ENCODE peak calls at places on chromosome 10, in eight cellular contexts. M is adrenal gland, E is astrocyte of the spinal cord, A is GM12878, V is stomach, H is IMR-90, F is GM23338, R is Calu3. X is an unnamed sample.

GRCh38 chr10:16832351-16833080 is 15.3 kb upstream of the RSU1 start:
- DNase-seq in M (no peak), E (peak), A (no peak), V (peak), H (peak), F (no peak), R (peak), X (peak)

GRCh38 chr10:124741922-124742417 is 2.2 kb downstream of the FAM53B start:
- DNase-seq in M (no peak), E (no peak), A (no peak), V (no peak), H (no peak), F (no peak), R (no peak), X (no peak)

GRCh38 chr10:62779487-62780248 is 24.9 kb upstream of the ADO start:
- DNase-seq in M (no peak), E (no peak), A (peak), V (peak), H (peak), F (no peak), R (peak), X (no peak)

GRCh38 chr10:87066178-87066577 is 28.5 kb downstream of the GLUD1 start:
- DNase-seq in M (no peak), E (no peak), A (no peak), V (no peak), H (no peak), F (no peak), R (no peak), X (no peak)

GRCh38 chr10:63697956-63698814 is 177.0 kb downstream of the REEP3 start:
- DNase-seq in M (no peak), E (no peak), A (no peak), V (no peak), H (no peak), F (no peak), R (no peak), X (no peak)

GRCh38 chr10:110431659-110432058 is 66.0 kb upstream of the DUSP5 start:
- DNase-seq in M (no peak), E (no peak), A (no peak), V (peak), H (no peak), F (no peak), R (no peak), X (no peak)

GRCh38 chr10:74821501-74821900 is 4.9 kb upstream of the KAT6B start:
- DNase-seq in M (peak), E (no peak), A (no peak), V (peak), H (no peak), F (no peak), R (no peak), X (no peak)

GRCh38 chr10:19966751-19967150 is 150.5 kb downstream of the PLXDC2 start:
- DNase-seq in M (no peak), E (peak), A (no peak), V (no peak), H (peak), F (peak), R (no peak), X (no peak)

GRCh38 chr10:102115775-102116174 is 4.4 kb downstream of the LDB1 start:
- DNase-seq in M (no peak), E (no peak), A (no peak), V (no peak), H (peak), F (no peak), R (no peak), X (no peak)

GRCh38 chr10:101512741-101513140 is 75.3 kb downstream of the POLL start:
- DNase-seq in M (no peak), E (peak), A (no peak), V (no peak), H (peak), F (no peak), R (no peak), X (no peak)

GRCh38 chr10:45404087-45404769 is 30.2 kb downstream of the ALOX5 start:
- DNase-seq in M (no peak), E (no peak), A (no peak), V (no peak), H (no peak), F (no peak), R (no peak), X (no peak)

GRCh38 chr10:127182161-127182560 is 14.2 kb downstream of the INSYN2A start:
- DNase-seq in M (no peak), E (peak), A (no peak), V (no peak), H (no peak), F (no peak), R (no peak), X (no peak)

GRCh38 chr10:93435621-93436385 is 46.3 kb downstream of the MYOF start:
- DNase-seq in M (no peak), E (peak), A (no peak), V (no peak), H (peak), F (peak), R (no peak), X (no peak)

GRCh38 chr10:44362866-44363711 is 21.8 kb downstream of the CXCL12 start:
- DNase-seq in M (no peak), E (no peak), A (no peak), V (no peak), H (no peak), F (peak), R (no peak), X (no peak)

GRCh38 chr10:22437620-22438588 is 92.6 kb downstream of the SPAG6 start:
- DNase-seq in M (no peak), E (peak), A (no peak), V (peak), H (peak), F (peak), R (no peak), X (no peak)

GRCh38 chr10:42990721-42991441 is 86.0 kb upstream of the RET start:
- DNase-seq in M (no peak), E (no peak), A (no peak), V (no peak), H (no peak), F (no peak), R (no peak), X (peak)

GRCh38 chr10:74991435-74991834 is 120.0 kb upstream of the SAMD8 start:
- DNase-seq in M (no peak), E (no peak), A (no peak), V (no peak), H (no peak), F (peak), R (peak), X (no peak)

GRCh38 chr10:108521827-108522503 is 1357.5 kb upstream of the SORCS1 start:
- DNase-seq in M (no peak), E (no peak), A (no peak), V (no peak), H (no peak), F (peak), R (no peak), X (no peak)

GRCh38 chr10:72065439-72066025 is 22.8 kb downstream of the SPOCK2 start:
- DNase-seq in M (peak), E (no peak), A (no peak), V (no peak), H (peak), F (no peak), R (no peak), X (no peak)

GRCh38 chr10:29083096-29083495 is 205.8 kb upstream of the LYZL1 start:
- DNase-seq in M (no peak), E (peak), A (no peak), V (no peak), H (no peak), F (no peak), R (no peak), X (no peak)

GRCh38 chr10:24501312-24501711 is 222.4 kb downstream of the ARHGAP21 start:
- DNase-seq in M (no peak), E (no peak), A (no peak), V (no peak), H (no peak), F (no peak), R (no peak), X (no peak)

GRCh38 chr10:75739454-75740143 is 308.2 kb downstream of the LRMDA start:
- DNase-seq in M (no peak), E (no peak), A (no peak), V (no peak), H (no peak), F (no peak), R (no peak), X (no peak)

GRCh38 chr10:54402576-54402975 is 398.5 kb downstream of the PCDH15 start:
- DNase-seq in M (no peak), E (peak), A (no peak), V (no peak), H (peak), F (peak), R (peak), X (no peak)

GRCh38 chr10:4514445-4515108 is 311.4 kb upstream of the AKR1E2 start:
- DNase-seq in M (peak), E (no peak), A (peak), V (no peak), H (no peak), F (no peak), R (no peak), X (no peak)

GRCh38 chr10:95246582-95247051 is 44.2 kb downstream of the PDLIM1 start:
- DNase-seq in M (peak), E (peak), A (no peak), V (peak), H (peak), F (peak), R (peak), X (peak)

GRCh38 chr10:27512548-27512947 is 8.4 kb downstream of the RAB18 start:
- DNase-seq in M (no peak), E (no peak), A (no peak), V (no peak), H (peak), F (no peak), R (no peak), X (no peak)

DNA sequence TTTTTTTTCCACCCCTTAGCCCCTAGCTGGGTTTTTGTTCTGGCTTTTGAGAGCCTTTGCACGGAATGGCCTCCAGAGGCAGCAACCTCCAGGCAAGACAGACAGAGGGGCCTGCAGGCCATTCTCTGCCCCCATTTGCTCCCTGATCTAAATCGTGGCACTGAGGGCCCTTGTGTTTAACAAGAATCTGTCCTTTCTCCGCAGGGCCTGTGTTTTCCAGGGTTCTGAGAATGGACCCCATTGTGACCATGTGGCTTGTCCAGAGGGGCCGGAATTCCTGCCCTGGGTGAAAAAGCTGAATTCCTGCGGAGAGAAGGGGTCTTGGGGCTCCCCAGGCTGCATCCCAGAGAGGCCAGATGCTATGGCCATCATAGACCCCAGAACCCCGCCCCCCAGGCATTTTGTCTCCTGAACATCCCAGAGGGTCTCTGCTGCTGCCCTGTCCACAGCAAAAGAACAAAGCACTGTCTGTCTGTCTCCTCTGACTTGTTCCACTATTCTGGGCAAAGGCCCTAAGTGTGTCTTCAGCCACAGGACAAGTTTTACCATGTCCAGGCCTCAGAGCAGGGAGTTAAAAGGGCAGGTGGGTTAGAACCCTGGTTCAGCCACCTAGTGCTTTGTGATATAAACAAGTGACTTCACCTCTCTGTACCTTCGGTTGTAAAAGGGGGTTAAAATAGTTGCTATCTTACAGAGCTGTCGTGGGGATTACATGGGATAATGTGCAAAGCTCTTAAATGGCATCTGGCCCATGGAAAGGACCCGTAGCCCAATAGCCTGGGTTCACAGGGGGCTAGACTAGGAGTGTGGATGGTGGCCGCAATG is 155.6 kb downstream of the SH3PXD2A start:
- DNase-seq in M (no peak), E (no peak), A (no peak), V (no peak), H (no peak), F (peak), R (no peak), X (no peak)
- TF ChIP-seq CTCF in M (no peak), E (peak), A (no peak), V (no peak), H (peak), F (peak), R (no peak), X (no peak)

GRCh38 chr10:88117869-88118632 is 254.6 kb downstream of the PTEN start:
- DNase-seq in M (no peak), E (no peak), A (no peak), V (no peak), H (no peak), F (peak), R (no peak), X (no peak)
- TF ChIP-seq CTCF in M (no peak), E (peak), A (peak), V (no peak), H (no peak), F (peak), R (no peak), X (no peak)

GRCh38 chr10:122656308-122656705 is 43.3 kb downstream of the C10orf120 start:
- DNase-seq in M (no peak), E (no peak), A (no peak), V (no peak), H (no peak), F (no peak), R (no peak), X (no peak)

GRCh38 chr10:122656741-122657140 is 42.9 kb downstream of the C10orf120 start:
- DNase-seq in M (no peak), E (no peak), A (no peak), V (no peak), H (no peak), F (no peak), R (no peak), X (no peak)

GRCh38 chr10:122657734-122658133 is 41.9 kb downstream of the C10orf120 start:
- DNase-seq in M (no peak), E (no peak), A (no peak), V (no peak), H (no peak), F (no peak), R (no peak), X (no peak)

GRCh38 chr10:122657255-122657654 is 42.4 kb downstream of the C10orf120 start:
- DNase-seq in M (no peak), E (no peak), A (no peak), V (no peak), H (no peak), F (no peak), R (no peak), X (no peak)

GRCh38 chr10:122655524-122656307 is 43.9 kb downstream of the C10orf120 start:
- DNase-seq in M (no peak), E (no peak), A (no peak), V (no peak), H (no peak), F (no peak), R (no peak), X (no peak)
- TF ChIP-seq CTCF in M (no peak), E (no peak), A (no peak), V (no peak), H (no peak), F (no peak), R (no peak), X (no peak)

GRCh38 chr10:30359373-30360206 is 10.5 kb upstream of the MTPAP start:
- DNase-seq in M (no peak), E (peak), A (peak), V (peak), H (peak), F (peak), R (peak), X (no peak)
- TF ChIP-seq CTCF in M (peak), E (peak), A (peak), V (peak), H (peak), F (peak), R (peak), X (peak)

GRCh38 chr10:132536964-132537712 is 449 bp upstream of the INPP5A start:
- DNase-seq in M (peak), E (peak), A (peak), V (peak), H (peak), F (peak), R (peak), X (peak)
- TF ChIP-seq CTCF in M (peak), E (peak), A (peak), V (peak), H (peak), F (peak), R (no peak), X (peak)

DNA sequence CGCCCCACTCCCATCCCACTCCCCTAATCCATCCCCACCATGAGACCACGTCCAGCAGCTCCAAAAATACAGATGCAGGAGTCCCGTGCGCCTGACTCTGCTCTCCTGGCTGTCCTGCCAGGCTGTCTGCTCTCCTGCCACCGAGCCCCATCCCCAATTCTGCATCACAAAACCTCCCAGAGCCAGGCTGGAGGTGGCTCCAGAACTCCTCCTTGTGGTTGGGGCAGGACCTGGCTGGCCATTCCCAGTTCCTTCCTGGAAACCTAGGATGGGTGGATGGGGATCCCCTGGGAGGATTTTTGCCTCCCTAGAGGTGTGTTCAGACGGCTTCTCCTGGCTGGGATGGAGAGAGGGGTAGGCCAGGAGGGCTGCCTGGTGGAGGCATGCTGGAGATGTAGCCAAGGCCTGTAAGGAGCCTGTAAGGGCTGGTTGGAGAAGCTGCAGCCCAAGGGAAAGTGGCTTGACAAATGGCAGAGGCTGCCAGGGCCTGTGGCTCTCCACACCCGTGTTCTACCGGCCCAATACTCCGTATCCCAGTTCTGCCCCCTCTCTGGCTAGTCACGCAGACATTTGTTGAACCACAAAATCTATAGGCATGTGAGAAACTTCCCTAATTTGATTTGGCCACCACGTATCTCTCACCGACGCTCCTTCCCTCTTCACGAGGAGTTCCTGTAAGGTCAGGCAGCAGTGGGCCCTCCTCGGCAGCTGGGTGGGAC is 99.3 kb downstream of the ARHGAP22 start:
- DNase-seq in M (no peak), E (no peak), A (no peak), V (peak), H (no peak), F (peak), R (peak), X (peak)
- TF ChIP-seq CTCF in M (no peak), E (peak), A (peak), V (no peak), H (peak), F (peak), R (no peak), X (peak)

GRCh38 chr10:14773551-14774213 is 1.0 kb downstream of the FAM107B start:
- DNase-seq in M (no peak), E (no peak), A (no peak), V (no peak), H (no peak), F (no peak), R (no peak), X (no peak)
- TF ChIP-seq CTCF in M (peak), E (no peak), A (no peak), V (no peak), H (no peak), F (no peak), R (no peak), X (no peak)

GRCh38 chr10:90286406-90286805 is 571.4 kb downstream of the HTR7 start:
- DNase-seq in M (no peak), E (no peak), A (no peak), V (no peak), H (no peak), F (no peak), R (no peak), X (no peak)

GRCh38 chr10:90286941-90287340 is 570.9 kb downstream of the HTR7 start:
- DNase-seq in M (no peak), E (no peak), A (no peak), V (no peak), H (no peak), F (no peak), R (no peak), X (no peak)

GRCh38 chr10:90289037-90289436 is 568.8 kb downstream of the HTR7 start:
- DNase-seq in M (no peak), E (peak), A (peak), V (no peak), H (peak), F (no peak), R (no peak), X (no peak)

GRCh38 chr10:90293629-90294028 is 564.2 kb downstream of the HTR7 start:
- DNase-seq in M (no peak), E (no peak), A (no peak), V (no peak), H (no peak), F (no peak), R (no peak), X (no peak)

DNA sequence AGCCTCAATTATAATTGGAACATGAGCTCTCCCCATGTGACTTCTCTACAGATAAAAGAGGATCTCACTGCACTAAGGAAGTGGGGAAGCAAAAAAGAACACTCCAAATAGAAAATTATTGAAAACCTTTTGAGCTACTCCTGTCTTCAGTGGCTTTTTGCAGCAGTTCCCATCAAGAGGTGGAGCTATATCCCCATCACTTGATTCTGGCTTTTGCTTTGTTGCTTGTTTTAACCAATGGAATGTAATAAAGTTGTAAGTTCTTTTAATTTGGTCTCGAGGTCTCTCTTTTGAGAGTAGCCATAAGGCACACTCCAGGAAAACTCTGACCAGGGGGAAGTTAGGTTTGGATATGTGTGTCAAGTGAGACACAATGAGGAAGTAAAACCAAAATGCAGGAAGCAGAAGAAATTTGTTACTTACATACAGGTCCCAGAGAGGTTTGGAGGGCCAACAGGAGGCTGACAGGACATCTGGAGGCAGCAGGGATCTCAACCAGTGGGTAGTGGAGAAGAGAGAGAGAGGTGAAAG is 569.4 kb downstream of the HTR7 start:
- DNase-seq in M (no peak), E (peak), A (no peak), V (no peak), H (peak), F (peak), R (peak), X (no peak)
- TF ChIP-seq CTCF in M (no peak), E (peak), A (no peak), V (no peak), H (peak), F (peak), R (no peak), X (peak)